ENCODE peak calls at places on chromosomes 12 and 14, in eight cellular contexts. Q is kidney tubule cell; E is MM.1S; U is activated naive CD8-positive, alpha-beta T cell treated with anti-CD3 and anti-CD28 coated beads, Interleukin-2, amount 10 ng/mL, durations not matched to agents 7 days and 5 days; R is naive B cell; G is H1; Y is WERI-Rb-1; J is dorsolateral prefrontal cortex. F is an unnamed sample.
A peak's percentile ranks its signal among the peaks of the same experiment; 100 is the strongest.

GRCh38 chr12:57624441-57625220 is 8.4 kb downstream of the B4GALNT1 start:
- DNase-seq in Q (no peak), Y (no peak), U (no peak), J (no peak), E (no peak), G (no peak), R (no peak), F (no peak)

GRCh38 chr14:78448483-78449094 is 278.4 kb downstream of the NRXN3 start:
- DNase-seq in R (no peak), Y (peak; percentile 65), G (peak; percentile 93), J (peak; percentile 53), E (peak; percentile 41), U (peak; percentile 45), Q (peak; percentile 46), F (peak; percentile 80)

GRCh38 chr14:93655078-93655750 is 133.1 kb downstream of the PRIMA1 start:
- DNase-seq in U (no peak), Q (peak; percentile 68), R (no peak), J (peak; percentile 45), G (peak; percentile 45), Y (peak; percentile 30), E (peak; percentile 34), F (peak; percentile 17)

GRCh38 chr14:103656031-103656757 is 27.2 kb downstream of the KLC1 start:
- DNase-seq in Q (no peak), J (no peak), Y (no peak), U (no peak), G (no peak), R (no peak), E (no peak), F (no peak)

GRCh38 chr14:20388159-20388558 is 25.1 kb downstream of the TEP1 start:
- DNase-seq in Q (no peak), U (no peak), E (no peak), Y (no peak), R (no peak), J (no peak), G (no peak), F (no peak)

GRCh38 chr14:22572562-22573058 is 16.4 kb downstream of the DAD1 start:
- DNase-seq in Y (no peak), G (no peak), R (no peak), E (no peak), U (no peak), Q (peak; percentile 78), J (no peak), F (no peak)

GRCh38 chr12:6167327-6168280 is 32.6 kb upstream of the CD9 start:
- DNase-seq in G (no peak), E (peak; percentile 25), Y (no peak), Q (peak; percentile 92), U (peak; percentile 61), J (no peak), R (peak; percentile 46), F (no peak)

GRCh38 chr14:20799955-20800544 is 2.6 kb downstream of the RNASE1 start:
- DNase-seq in E (no peak), U (no peak), Y (no peak), Q (peak; percentile 20), J (no peak), R (no peak), G (no peak), F (no peak)

GRCh38 chr12:100824476-100824875 is 29.9 kb downstream of the ANO4 start:
- DNase-seq in E (no peak), U (no peak), G (no peak), R (no peak), Q (no peak), Y (no peak), J (no peak), F (no peak)

GRCh38 chr12:3333991-3334391 is 157.0 kb upstream of the PRMT8 start:
- DNase-seq in G (no peak), U (no peak), Q (no peak), R (no peak), E (no peak), J (no peak), Y (no peak), F (no peak)

GRCh38 chr12:88579941-88580871 is at the start of gene KITLG:
- DNase-seq in G (peak; percentile 88), Q (peak; percentile 94), Y (peak; percentile 56), E (peak; percentile 70), U (peak; percentile 51), R (no peak), J (peak; percentile 7), F (peak; percentile 85)

GRCh38 chr14:54398028-54398368 is 1.2 kb downstream of the CDKN3 start:
- DNase-seq in Q (no peak), R (no peak), E (no peak), Y (peak; percentile 41), U (no peak), J (no peak), G (no peak), F (no peak)

GRCh38 chr12:23533699-23534098 is 415.8 kb downstream of the SOX5 start:
- DNase-seq in J (no peak), G (no peak), Y (no peak), E (no peak), Q (no peak), R (no peak), U (no peak), F (no peak)

GRCh38 chr14:20429801-20430669 is 5.9 kb downstream of the KLHL33 start:
- DNase-seq in U (peak; percentile 67), R (no peak), E (no peak), Q (no peak), G (no peak), Y (no peak), J (peak; percentile 98), F (no peak)

GRCh38 chr14:73489481-73490175 is 1.1 kb upstream of the RIOX1 start:
- DNase-seq in Y (no peak), R (no peak), Q (no peak), G (no peak), U (no peak), J (no peak), E (no peak), F (no peak)

GRCh38 chr14:20436363-20436755 is 393 bp upstream of the KLHL33 start:
- DNase-seq in Y (no peak), U (no peak), Q (no peak), J (no peak), G (no peak), R (no peak), E (no peak), F (no peak)

GRCh38 chr12:80213246-80213645 is 113.9 kb downstream of the OTOGL start:
- DNase-seq in U (no peak), E (no peak), Y (no peak), G (no peak), Q (no peak), J (no peak), R (no peak), F (no peak)

GRCh38 chr12:104517880-104518279 is 61.1 kb downstream of the CHST11 start:
- DNase-seq in Q (no peak), J (no peak), E (no peak), U (no peak), R (no peak), G (no peak), Y (no peak), F (no peak)

GRCh38 chr14:95229749-95230148 is 72.4 kb upstream of the DICER1 start:
- DNase-seq in Q (no peak), E (no peak), U (no peak), J (no peak), Y (no peak), R (no peak), G (no peak), F (no peak)

GRCh38 chr12:68405292-68405900 is 73.2 kb upstream of the MDM1 start:
- DNase-seq in G (no peak), E (no peak), U (no peak), J (no peak), R (no peak), Q (peak; percentile 79), Y (no peak), F (no peak)

GRCh38 chr12:29771786-29772185 is 12.0 kb downstream of the TMTC1 start:
- DNase-seq in Y (no peak), J (no peak), E (no peak), R (no peak), G (no peak), Q (no peak), U (no peak), F (no peak)

GRCh38 chr14:82394916-82395315 is 861.3 kb upstream of the SEL1L start:
- DNase-seq in U (no peak), J (no peak), Y (no peak), G (no peak), R (no peak), E (no peak), Q (no peak), F (no peak)

GRCh38 chr12:79537675-79538074 is 153.1 kb downstream of the PAWR start:
- DNase-seq in Y (no peak), J (no peak), U (no peak), G (no peak), E (no peak), Q (no peak), R (no peak), F (no peak)

F was measured in WTC11.